ENCODE peak calls at places on chromosomes 13 and 19, in nine cellular contexts. M, E, A, S, G, H, F, I and L are unnamed samples.

GRCh38 chr13:59157181-59157580 is 1006.5 kb downstream of the DIAPH3 start:
- DNase-seq in A (no peak), G (no peak), M (no peak), I (no peak), S (no peak), H (no peak), E (no peak), F (no peak), L (no peak)

GRCh38 chr19:19656451-19657396 is 6.8 kb downstream of the ATP13A1 start:
- DNase-seq in F (no peak), I (no peak), A (no peak), E (no peak), H (no peak), M (no peak), G (no peak), S (no peak), L (no peak)

GRCh38 chr19:54029930-54030490 is 33.7 kb downstream of the VSTM1 start:
- DNase-seq in H (peak; percentile 41), A (peak; percentile 80), I (peak; percentile 27), F (no peak), E (peak; percentile 24), M (peak; percentile 65), S (peak; percentile 48), G (no peak), L (peak; percentile 37)

GRCh38 chr13:113399755-113400149 is 35.8 kb upstream of the GRTP1 start:
- DNase-seq in I (no peak), G (no peak), S (no peak), E (no peak), H (no peak), M (no peak), A (no peak), F (no peak), L (no peak)

GRCh38 chr13:95258619-95259194 is 42.5 kb downstream of the ABCC4 start:
- DNase-seq in F (no peak), G (no peak), H (no peak), I (no peak), E (no peak), A (no peak), S (no peak), M (no peak), L (peak; percentile 86)

GRCh38 chr13:89660752-89661151 is 1686.7 kb upstream of the MIR17HG start:
- DNase-seq in S (no peak), I (no peak), A (no peak), G (no peak), H (no peak), M (no peak), E (no peak), F (no peak), L (no peak)

GRCh38 chr13:76647550-76647949 is 238.7 kb downstream of the KCTD12 start:
- DNase-seq in H (no peak), E (no peak), I (no peak), M (no peak), G (no peak), S (no peak), F (no peak), A (no peak), L (no peak)

GRCh38 chr19:22603518-22604440 is 30.3 kb upstream of the ZNF492 start:
- DNase-seq in M (no peak), H (no peak), E (no peak), F (no peak), S (no peak), A (no peak), G (no peak), I (no peak), L (no peak)

GRCh38 chr13:27338816-27339215 is 68.2 kb downstream of the RASL11A start:
- DNase-seq in G (no peak), E (no peak), F (no peak), S (no peak), A (peak; percentile 36), M (no peak), I (no peak), H (no peak), L (no peak)

GRCh38 chr13:112744306-112745021 is 54.6 kb downstream of the ATP11A start:
- DNase-seq in E (no peak), H (peak; percentile 21), I (no peak), S (no peak), M (no peak), F (no peak), A (no peak), G (no peak), L (no peak)

GRCh38 chr13:23867027-23867491 is 22.1 kb downstream of the MIPEP start:
- DNase-seq in H (no peak), S (no peak), M (no peak), E (no peak), I (no peak), A (no peak), F (no peak), G (no peak), L (peak; percentile 4)

GRCh38 chr19:38360839-38361631 is 13.3 kb upstream of the PSMD8 start:
- DNase-seq in E (no peak), H (no peak), A (no peak), G (no peak), S (no peak), I (no peak), F (no peak), M (no peak), L (no peak)

GRCh38 chr19:2199861-2200623 is 36.1 kb downstream of the PLEKHJ1 start:
- DNase-seq in A (no peak), G (no peak), H (no peak), S (no peak), F (no peak), M (no peak), I (no peak), E (no peak), L (no peak)

GRCh38 chr13:101523732-101524131 is 71.3 kb downstream of the ITGBL1 start:
- DNase-seq in F (no peak), G (no peak), M (no peak), A (no peak), H (peak; percentile 93), S (peak; percentile 60), I (no peak), E (no peak), L (peak; percentile 64)

GRCh38 chr19:40612831-40613668 is 11.9 kb downstream of the LTBP4 start:
- DNase-seq in H (no peak), F (no peak), G (peak; percentile 61), M (no peak), S (no peak), I (peak; percentile 53), A (no peak), E (peak; percentile 61), L (no peak)

GRCh38 chr19:38891791-38892190 is 7.6 kb downstream of the SIRT2 start:
- DNase-seq in G (no peak), M (no peak), I (no peak), H (no peak), S (no peak), A (no peak), F (no peak), E (no peak), L (no peak)

GRCh38 chr19:48342841-48343540 is 17.6 kb downstream of the EMP3 start:
- DNase-seq in A (no peak), S (no peak), I (no peak), F (no peak), H (no peak), G (no peak), E (no peak), M (peak; percentile 32), L (no peak)

GRCh38 chr13:114130131-114130707 is 2.2 kb downstream of the RASA3 start:
- DNase-seq in F (no peak), G (no peak), A (no peak), M (no peak), E (no peak), H (no peak), S (no peak), I (no peak), L (no peak)

GRCh38 chr13:21079761-21080730 is 18.7 kb upstream of the LATS2 start:
- DNase-seq in E (no peak), I (no peak), M (peak; percentile 84), S (peak; percentile 42), G (no peak), A (no peak), H (peak; percentile 77), F (no peak), L (no peak)

GRCh38 chr13:98461525-98462240 is 115.2 kb downstream of the STK24 start:
- DNase-seq in G (no peak), H (no peak), I (no peak), F (no peak), E (no peak), S (no peak), M (no peak), A (no peak), L (no peak)

GRCh38 chr19:41501854-41502253 is 58.9 kb downstream of the ERICH4 start:
- DNase-seq in M (no peak), F (no peak), I (no peak), H (no peak), E (no peak), S (no peak), A (no peak), G (no peak), L (no peak)

GRCh38 chr13:51731759-51732158 is 72.2 kb downstream of the DHRS12 start:
- DNase-seq in F (no peak), A (no peak), M (no peak), S (no peak), H (peak; percentile 51), G (no peak), E (no peak), I (no peak), L (no peak)

GRCh38 chr13:22017226-22017625 is 346.4 kb downstream of the FGF9 start:
- DNase-seq in M (peak; percentile 72), A (peak; percentile 11), S (no peak), F (no peak), G (no peak), E (no peak), I (no peak), H (no peak), L (no peak)

GRCh38 chr13:100875392-100876043 is 200.9 kb upstream of the TMTC4 start:
- DNase-seq in A (no peak), G (no peak), S (no peak), M (no peak), I (no peak), F (no peak), H (peak; percentile 91), E (no peak), L (peak; percentile 42)

GRCh38 chr13:41513600-41513999 is 56.2 kb downstream of the RGCC start:
- DNase-seq in M (no peak), S (no peak), F (no peak), I (no peak), E (no peak), A (no peak), G (no peak), H (no peak), L (no peak)

GRCh38 chr13:114222461-114222968 is 12.2 kb upstream of the CDC16 start:
- DNase-seq in I (no peak), F (no peak), G (no peak), H (no peak), S (no peak), M (peak; percentile 87), A (peak; percentile 88), E (no peak), L (no peak)

GRCh38 chr13:29819157-29819556 is 31.3 kb downstream of the UBL3 start:
- DNase-seq in F (no peak), M (no peak), A (no peak), I (no peak), E (no peak), G (no peak), H (no peak), S (no peak), L (no peak)

GRCh38 chr19:41373993-41374392 is 2.3 kb upstream of the TMEM91 start:
- DNase-seq in E (no peak), H (no peak), G (no peak), S (peak; percentile 72), M (no peak), F (peak; percentile 89), I (no peak), A (no peak), L (no peak)

GRCh38 chr19:30079200-30079599 is 137.2 kb downstream of the URI1 start:
- DNase-seq in S (no peak), G (no peak), M (no peak), E (no peak), F (no peak), A (no peak), H (no peak), I (no peak), L (no peak)

GRCh38 chr13:44331912-44332840 is 41.4 kb upstream of the SERP2 start:
- DNase-seq in E (no peak), H (peak; percentile 89), M (peak; percentile 19), G (no peak), F (no peak), S (peak; percentile 77), A (peak; percentile 7), I (no peak), L (no peak)

GRCh38 chr19:56114051-56114694 is 6.9 kb downstream of the ZNF787 start:
- DNase-seq in H (no peak), G (no peak), S (no peak), E (no peak), A (no peak), M (no peak), F (no peak), I (no peak), L (no peak)